ENCODE peak calls at places on chromosome X, in four cellular contexts. U is choroid plexus epithelial cell; Z is activated CD8-positive, alpha-beta memory T cell treated with anti-CD3 and anti-CD28 coated beads for 4 hours; K is brain microvascular endothelial cell. G is an unnamed sample.

GRCh38 chrX:134971926-134972325 is 18.9 kb upstream of the SMIM10 start:
- DNase-seq in U (no peak), Z (no peak), K (peak), G (no peak)

GRCh38 chrX:71514367-71515038 is 18.4 kb upstream of the OGT start:
- DNase-seq in U (no peak), Z (no peak), K (no peak), G (peak)

GRCh38 chrX:34377645-34378044 is 245.5 kb upstream of the FAM47A start:
- DNase-seq in U (no peak), Z (no peak), K (no peak), G (no peak)

GRCh38 chrX:53283099-53283498 is 1.7 kb upstream of the IQSEC2 start:
- DNase-seq in U (no peak), Z (no peak), K (no peak), G (no peak)

GRCh38 chrX:130555341-130555740 is 153.6 kb downstream of the RBMX2 start:
- DNase-seq in U (no peak), Z (no peak), K (no peak), G (no peak)

GRCh38 chrX:121641560-121641959 is 594.1 kb downstream of the GLUD2 start:
- DNase-seq in U (peak), Z (no peak), K (no peak), G (no peak)

GRCh38 chrX:6053126-6053625 is 175.5 kb downstream of the NLGN4X start:
- DNase-seq in U (no peak), Z (no peak), K (no peak), G (no peak)

GRCh38 chrX:118717703-118718391 is 9.6 kb upstream of the IL13RA1 start:
- DNase-seq in U (no peak), Z (no peak), K (no peak), G (no peak)

GRCh38 chrX:81120936-81121351 is 80.8 kb downstream of the HMGN5 start:
- DNase-seq in U (peak), Z (no peak), K (peak), G (peak)

GRCh38 chrX:117860517-117860916 is 256.1 kb downstream of the KLHL13 start:
- DNase-seq in U (no peak), Z (no peak), K (no peak), G (no peak)

GRCh38 chrX:71618787-71619186 is 476 bp upstream of the CXCR3 start:
- DNase-seq in U (no peak), Z (no peak), K (no peak), G (no peak)

GRCh38 chrX:39440734-39441305 is 639.6 kb downstream of the MID1IP1 start:
- DNase-seq in U (no peak), Z (no peak), K (no peak), G (peak)

GRCh38 chrX:11786862-11787261 is 28.8 kb downstream of the MSL3 start:
- DNase-seq in U (peak), Z (no peak), K (no peak), G (no peak)

GRCh38 chrX:138859421-138859820 is 147.9 kb upstream of the FGF13 start:
- DNase-seq in U (no peak), Z (no peak), K (no peak), G (no peak)

GRCh38 chrX:139844884-139845283 is 88.0 kb downstream of the ATP11C start:
- DNase-seq in U (no peak), Z (no peak), K (no peak), G (no peak)

GRCh38 chrX:41688835-41689234 is at the start of gene GPR34:
- DNase-seq in U (no peak), Z (no peak), K (no peak), G (peak)

G was measured in activated CD4-positive, alpha-beta memory T cell treated with anti-CD3 and anti-CD28 coated beads for 36 hours.